ENCODE peak calls at places on chromosome 22, in ten cellular contexts. Y is small intestine, B is thoracic aorta, X is astrocyte of the spinal cord, P is testis, O is Panc1, L is aorta, H is bronchial epithelial cell, A is kidney, Z is MM.1S. J is an unnamed sample.

GRCh38 chr22:48895341-48895740 is 932.3 kb downstream of the BRD1 start:
- DNase-seq in P (no peak), Z (no peak), L (no peak), B (no peak), Y (no peak), A (no peak), X (no peak), O (no peak), H (no peak), J (no peak)

GRCh38 chr22:19757985-19758895 is 2.3 kb upstream of the TBX1 start:
- DNase-seq in H (no peak), A (no peak), Z (no peak), B (no peak), P (no peak), O (no peak), Y (no peak), L (no peak), X (no peak), J (no peak)

GRCh38 chr22:32005453-32005852 is 37.6 kb upstream of the SLC5A1 start:
- DNase-seq in B (no peak), Z (no peak), L (no peak), P (no peak), A (no peak), Y (peak; percentile 82), H (peak; percentile 80), O (no peak), X (peak; percentile 22), J (no peak)

GRCh38 chr22:42269407-42270177 is 861 bp downstream of the TCF20 start:
- DNase-seq in Z (peak; percentile 76), H (peak; percentile 62), L (peak; percentile 69), X (no peak), O (no peak), A (peak; percentile 92), B (no peak), P (peak; percentile 59), Y (peak; percentile 84), J (peak; percentile 60)

GRCh38 chr22:38773363-38773946 is 17.7 kb upstream of the SUN2 start:
- DNase-seq in H (no peak), A (no peak), X (no peak), L (no peak), Y (no peak), Z (no peak), O (no peak), P (no peak), B (no peak), J (no peak)

GRCh38 chr22:40436460-40437431 is 66.4 kb downstream of the SGSM3 start:
- DNase-seq in O (peak; percentile 36), P (peak; percentile 77), H (peak; percentile 70), Z (peak; percentile 84), A (no peak), B (no peak), Y (peak; percentile 64), X (peak; percentile 79), L (no peak), J (peak; percentile 74)

GRCh38 chr22:41036924-41037323 is 55.5 kb upstream of the EP300 start:
- DNase-seq in B (no peak), X (no peak), H (no peak), Y (no peak), O (no peak), A (peak; percentile 4), P (no peak), Z (no peak), L (no peak), J (no peak)

GRCh38 chr22:27804683-27805297 is 3.2 kb upstream of the MN1 start:
- DNase-seq in A (peak; percentile 83), X (peak; percentile 65), B (no peak), L (peak; percentile 79), P (peak; percentile 83), Z (peak; percentile 28), H (peak; percentile 41), O (peak; percentile 12), Y (peak; percentile 50), J (peak; percentile 34)

GRCh38 chr22:17912942-17913704 is 111.2 kb downstream of the MICAL3 start:
- DNase-seq in L (no peak), X (no peak), H (no peak), A (no peak), Y (no peak), B (no peak), Z (no peak), O (no peak), P (no peak), J (no peak)

GRCh38 chr22:37275622-37276021 is 6.7 kb upstream of the CYTH4 start:
- DNase-seq in X (no peak), B (no peak), H (no peak), Y (no peak), P (no peak), Z (no peak), L (no peak), A (no peak), O (no peak), J (peak; percentile 33)

GRCh38 chr22:25564979-25565677 is 653 bp downstream of the GRK3 start:
- DNase-seq in P (peak; percentile 26), X (no peak), L (peak; percentile 58), H (peak; percentile 11), Y (no peak), B (no peak), O (no peak), A (peak; percentile 81), Z (no peak), J (no peak)

GRCh38 chr22:35552186-35552842 is 11.7 kb downstream of the RASD2 start:
- DNase-seq in L (no peak), B (no peak), O (no peak), Y (peak; percentile 65), A (no peak), P (peak; percentile 64), X (peak; percentile 55), Z (peak; percentile 94), H (no peak), J (peak; percentile 94)

GRCh38 chr22:26732284-26732683 is 74.9 kb downstream of the MIAT start:
- DNase-seq in H (no peak), Y (no peak), O (no peak), Z (no peak), A (no peak), B (no peak), L (no peak), P (no peak), X (no peak), J (no peak)

GRCh38 chr22:22770280-22770871 is 117.2 kb upstream of the IGLL5 start:
- DNase-seq in O (no peak), A (peak; percentile 59), P (peak; percentile 60), Z (no peak), L (no peak), X (peak; percentile 4), B (no peak), Y (peak; percentile 69), H (peak; percentile 22), J (no peak)

GRCh38 chr22:29225422-29226090 is 19.9 kb downstream of the EMID1 start:
- DNase-seq in Y (peak; percentile 2), A (peak; percentile 95), Z (no peak), P (peak; percentile 66), O (no peak), L (peak; percentile 83), X (no peak), B (no peak), H (no peak), J (no peak)

GRCh38 chr22:16815073-16815472 is 10.1 kb downstream of the XKR3 start:
- DNase-seq in H (no peak), B (no peak), P (no peak), Y (no peak), A (no peak), L (no peak), X (no peak), O (no peak), Z (no peak), J (no peak)

GRCh38 chr22:16824718-16825687 is at the start of gene XKR3:
- DNase-seq in B (no peak), O (no peak), Z (peak; percentile 44), X (no peak), P (no peak), H (no peak), Y (no peak), A (no peak), L (no peak), J (peak; percentile 32)

GRCh38 chr22:16818538-16818937 is 6.7 kb downstream of the XKR3 start:
- DNase-seq in Y (no peak), P (no peak), L (no peak), O (no peak), X (no peak), Z (no peak), B (no peak), A (no peak), H (no peak), J (no peak)

GRCh38 chr22:16819249-16819648 is 6.0 kb downstream of the XKR3 start:
- DNase-seq in X (no peak), B (no peak), L (no peak), H (no peak), Y (no peak), Z (no peak), A (no peak), P (no peak), O (no peak), J (no peak)
- H3K4me3 ChIP-seq in X (no peak overlapping the region), B (no peak overlapping the region), L (no peak overlapping the region), H (no peak overlapping the region), Y (no peak overlapping the region), Z (no peak overlapping the region), A (no peak overlapping the region), P (no peak overlapping the region), O (no peak overlapping the region), J (no peak overlapping the region)

DNA sequence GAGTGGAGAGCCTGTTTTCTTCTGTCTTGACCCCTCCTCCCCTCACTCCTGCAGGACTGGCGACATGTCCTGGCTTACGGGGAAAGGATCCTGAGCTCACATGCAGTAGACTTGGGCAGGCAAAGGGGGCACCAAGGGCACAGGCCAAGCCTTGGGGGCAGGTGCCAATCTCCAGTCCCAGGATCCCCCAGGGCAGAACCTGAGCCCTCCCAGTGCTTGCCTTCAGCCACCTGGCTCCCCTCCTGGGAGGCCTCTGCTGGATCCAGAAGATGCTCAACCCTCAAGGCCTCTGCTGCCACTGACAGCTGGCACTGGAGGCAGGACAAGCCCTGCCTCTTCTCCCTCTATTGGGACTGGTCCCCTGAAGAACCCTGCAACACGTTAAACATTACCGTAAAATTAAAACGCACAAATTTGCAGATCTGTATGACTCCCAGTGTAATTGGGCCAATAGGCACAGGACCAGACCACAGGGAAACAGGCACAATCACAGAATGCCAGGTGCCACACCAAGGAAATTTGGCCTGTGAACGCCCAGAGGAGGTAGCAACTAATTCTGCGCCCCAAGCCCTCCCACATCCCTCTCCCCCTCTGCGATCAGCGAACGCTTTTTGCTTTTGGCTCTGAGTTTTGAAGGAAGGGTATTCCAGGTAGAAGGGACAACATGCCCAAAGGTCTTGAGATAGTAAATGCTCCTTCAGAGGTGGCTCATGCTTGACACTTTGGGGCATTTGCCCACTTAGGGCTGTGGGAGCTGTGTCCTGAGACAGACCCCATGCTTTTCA is 967 bp upstream of the LZTR1 start:
- DNase-seq in H (no peak), X (no peak), B (no peak), O (no peak), P (no peak), A (no peak), L (no peak), Y (no peak), Z (no peak), J (no peak)
- H3K4me3 ChIP-seq in H (peak overlapping the region; percentile 87), X (peak overlapping the region; percentile 85), B (peak overlapping the region; percentile 85), O (peak overlapping the region; percentile 68), P (peak overlapping the region; percentile 86), A (peak overlapping the region; percentile 78), L (peak overlapping the region; percentile 68), Y (peak overlapping the region; percentile 75), Z (peak overlapping the region; percentile 76), J (peak overlapping the region; percentile 87)

GRCh38 chr22:46240073-46240472 is 10.0 kb downstream of the CDPF1 start:
- DNase-seq in Y (no peak), O (no peak), B (no peak), X (no peak), H (no peak), L (no peak), Z (no peak), P (no peak), A (no peak), J (peak; percentile 93)
- H3K4me3 ChIP-seq in Y (no peak overlapping the region), O (no peak overlapping the region), B (no peak overlapping the region), X (no peak overlapping the region), H (no peak overlapping the region), L (no peak overlapping the region), Z (no peak overlapping the region), P (no peak overlapping the region), A (no peak overlapping the region), J (peak overlapping the region; percentile 30)

GRCh38 chr22:50267591-50268390 is 2.4 kb downstream of the MAPK11 start:
- DNase-seq in H (peak; percentile 32), L (no peak), X (peak; percentile 38), B (no peak), A (no peak), P (peak; percentile 81), O (no peak), Z (no peak), Y (peak; percentile 64), J (no peak)
- H3K4me3 ChIP-seq in H (peak overlapping the region; percentile 27), L (no peak overlapping the region), X (peak overlapping the region; percentile 25), B (peak overlapping the region; percentile 65), A (no peak overlapping the region), P (peak overlapping the region; percentile 39), O (no peak overlapping the region), Z (no peak overlapping the region), Y (no peak overlapping the region), J (no peak overlapping the region)